ENCODE peak calls at places on chromosomes 1 and 21, in six cellular contexts. N, C, P, E, K and H are unnamed samples.

GRCh38 chr1:162854245-162854860 is 6.6 kb downstream of the CCDC190 start:
- DNase-seq in N (peak; percentile 64), E (no peak), P (peak; percentile 68), C (peak; percentile 60), K (peak; percentile 82), H (peak; percentile 59)

GRCh38 chr1:93977546-93977945 is 68.3 kb upstream of the GCLM start:
- DNase-seq in K (peak; percentile 78), C (no peak), P (no peak), E (no peak), N (no peak), H (no peak)

GRCh38 chr1:218481116-218481775 is 136.1 kb downstream of the TGFB2 start:
- DNase-seq in K (peak; percentile 53), P (peak; percentile 73), N (no peak), E (no peak), C (no peak), H (no peak)

GRCh38 chr1:3473381-3473844 is 18.9 kb downstream of the ARHGEF16 start:
- DNase-seq in P (no peak), K (peak; percentile 83), C (no peak), E (no peak), N (no peak), H (no peak)

GRCh38 chr1:20194770-20195463 is 8.6 kb upstream of the PLA2G2C start:
- DNase-seq in C (peak; percentile 78), K (peak; percentile 36), E (peak; percentile 13), P (peak; percentile 42), N (peak; percentile 78), H (peak; percentile 44)

GRCh38 chr1:207925210-207925609 is 14.3 kb upstream of the CD34 start:
- DNase-seq in E (no peak), P (no peak), K (no peak), N (peak; percentile 4), C (peak; percentile 59), H (no peak)

GRCh38 chr21:40770435-40771055 is 76.4 kb downstream of the DSCAM start:
- DNase-seq in E (no peak), P (no peak), N (no peak), C (no peak), K (no peak), H (no peak)

GRCh38 chr1:148372731-148373130 is 110.4 kb downstream of the PPIAL4G start:
- DNase-seq in E (no peak), P (no peak), N (no peak), K (peak; percentile 44), C (no peak), H (peak; percentile 20)

GRCh38 chr1:31218705-31219104 is 21.0 kb downstream of the NKAIN1 start:
- DNase-seq in N (no peak), P (no peak), K (no peak), C (no peak), E (no peak), H (no peak)

GRCh38 chr1:52834798-52835197 is 7.8 kb upstream of the ZYG11A start:
- DNase-seq in P (no peak), C (no peak), K (no peak), N (no peak), E (no peak), H (no peak)

DNA sequence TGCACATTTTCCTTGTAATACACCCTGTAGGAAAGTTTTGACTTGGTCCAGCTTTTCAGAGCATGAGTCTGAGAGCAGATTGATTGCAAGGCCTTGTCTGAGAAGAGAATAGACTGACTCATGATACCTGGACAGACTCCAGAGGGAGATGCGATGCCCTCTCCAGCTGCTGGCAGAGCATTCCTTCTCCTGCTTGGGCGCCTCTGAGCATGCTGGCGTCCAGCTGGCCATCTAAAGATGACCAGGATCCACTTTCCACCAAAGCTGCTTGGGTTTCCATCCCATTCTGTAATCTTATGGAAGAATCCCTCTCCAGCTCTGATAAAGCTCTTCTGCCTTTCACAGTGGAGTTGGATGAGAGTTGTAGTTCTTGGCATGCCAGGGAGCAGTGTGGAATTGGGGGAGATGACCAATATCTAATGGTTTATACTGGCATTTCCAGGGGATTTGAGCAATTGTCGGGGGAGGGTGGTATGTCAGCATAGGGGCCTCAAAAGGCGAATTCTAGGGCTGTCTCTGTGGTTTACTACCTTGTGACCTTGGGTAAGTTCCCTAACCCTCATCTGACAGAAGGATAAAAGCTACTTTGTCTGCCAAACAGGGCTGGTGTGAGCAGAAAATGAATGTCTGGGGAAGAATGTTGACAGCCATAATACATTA is 19.5 kb downstream of the SZRD1 start:
- DNase-seq in N (no peak), P (peak; percentile 59), C (no peak), K (peak; percentile 76), E (no peak), H (peak; percentile 29)
- TF ChIP-seq USF2 in N (no peak), P (no peak), C (no peak), K (no peak), E (no peak), H (no peak)

GRCh38 chr1:17574502-17574901 is 35.0 kb downstream of the ARHGEF10L start:
- DNase-seq in N (no peak), P (no peak), E (no peak), K (no peak), C (peak; percentile 55), H (no peak)

GRCh38 chr1:17572264-17572985 is 32.9 kb downstream of the ARHGEF10L start:
- DNase-seq in K (no peak), P (no peak), N (peak; percentile 40), C (peak; percentile 69), E (no peak), H (no peak)

GRCh38 chr1:17573518-17574041 is 34.1 kb downstream of the ARHGEF10L start:
- DNase-seq in K (no peak), E (no peak), N (no peak), P (no peak), C (peak; percentile 48), H (peak; percentile 37)

GRCh38 chr1:17577907-17578297 is 38.4 kb downstream of the ARHGEF10L start:
- DNase-seq in P (no peak), E (no peak), C (no peak), K (no peak), N (no peak), H (no peak)

GRCh38 chr1:17575786-17576584 is 36.5 kb downstream of the ARHGEF10L start:
- DNase-seq in K (no peak), E (no peak), C (no peak), P (no peak), N (no peak), H (peak; percentile 41)
- TF ChIP-seq USF2 in K (no peak), E (no peak), C (no peak), P (no peak), N (no peak), H (no peak)

DNA sequence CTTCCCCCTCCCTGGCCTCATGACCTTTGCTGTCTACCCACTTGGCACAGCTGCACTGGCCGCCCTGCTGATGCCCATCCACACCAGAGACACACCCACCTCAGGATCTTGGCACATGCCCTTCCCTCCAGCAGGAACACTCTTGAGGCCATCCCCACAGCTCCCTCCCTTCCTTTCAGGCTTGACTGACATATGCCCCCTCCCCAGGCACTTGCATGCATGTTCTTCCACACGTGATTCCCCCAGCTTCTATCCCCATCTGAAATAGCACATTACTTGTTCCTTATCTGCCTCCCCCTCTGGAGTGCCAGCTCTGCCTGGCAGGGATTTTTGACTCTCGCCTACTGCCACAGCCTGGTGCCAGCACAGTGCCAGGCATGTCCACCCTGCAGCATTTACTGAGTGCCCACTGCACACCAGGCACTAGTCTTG is 98.5 kb upstream of the SLC25A33 start:
- DNase-seq in E (no peak), P (no peak), N (no peak), C (no peak), K (no peak), H (no peak)
- TF ChIP-seq USF2 in E (no peak), P (no peak), N (no peak), C (no peak), K (no peak), H (no peak)

GRCh38 chr1:5956022-5956830 is 36.0 kb downstream of the NPHP4 start:
- DNase-seq in P (no peak), E (no peak), C (no peak), K (no peak), N (no peak), H (no peak)
- TF ChIP-seq USF2 in P (no peak), E (no peak), C (no peak), K (no peak), N (no peak), H (no peak)